ENCODE peak calls at places on chromosome 20, in five cellular contexts. D is AG04450, Z is left ventricle myocardium inferior, C is GM23338, L is nucleus accumbens. F is an unnamed sample.

GRCh38 chr20:52569201-52569600 is 377.6 kb upstream of the ZFP64 start:
- DNase-seq in D (no peak), Z (no peak), C (no peak), L (no peak), F (no peak)

GRCh38 chr20:45934587-45935415 is at the start of gene PCIF1:
- DNase-seq in D (peak), Z (peak), C (peak), L (peak), F (peak)

GRCh38 chr20:44309763-44310663 is 989 bp downstream of the FITM2 start:
- DNase-seq in D (peak), Z (peak), C (peak), L (no peak), F (no peak)

GRCh38 chr20:47784599-47785320 is 521 bp downstream of the SULF2 start:
- DNase-seq in D (no peak), Z (peak), C (peak), L (no peak), F (peak)

GRCh38 chr20:6381887-6382286 is 259.1 kb upstream of the FERMT1 start:
- DNase-seq in D (peak), Z (no peak), C (peak), L (no peak), F (no peak)

GRCh38 chr20:10603971-10604864 is 69.6 kb downstream of the JAG1 start:
- DNase-seq in D (peak), Z (peak), C (no peak), L (no peak), F (no peak)

GRCh38 chr20:7113577-7114466 is 346.3 kb downstream of the BMP2 start:
- DNase-seq in D (no peak), Z (peak), C (peak), L (no peak), F (peak)

GRCh38 chr20:7916648-7917047 is 23.6 kb downstream of the HAO1 start:
- DNase-seq in D (no peak), Z (no peak), C (no peak), L (no peak), F (no peak)

GRCh38 chr20:47677314-47678129 is 107.8 kb downstream of the SULF2 start:
- DNase-seq in D (no peak), Z (peak), C (peak), L (peak), F (peak)

GRCh38 chr20:3106185-3106584 is 21.7 kb upstream of the AVP start:
- DNase-seq in D (no peak), Z (no peak), C (no peak), L (no peak), F (no peak)

GRCh38 chr20:51460569-51461265 is 81.8 kb downstream of the NFATC2 start:
- DNase-seq in D (no peak), Z (no peak), C (no peak), L (no peak), F (no peak)

GRCh38 chr20:1328680-1329330 is at the start of gene SDCBP2:
- DNase-seq in D (no peak), Z (no peak), C (no peak), L (no peak), F (no peak)

GRCh38 chr20:62795023-62795761 is 1.1 kb upstream of the MRGBP start:
- DNase-seq in D (no peak), Z (no peak), C (peak), L (peak), F (peak)

GRCh38 chr20:58892126-58892931 is 39.8 kb downstream of the GNAS start:
- DNase-seq in D (no peak), Z (peak), C (peak), L (peak), F (peak)

GRCh38 chr20:34948030-34948429 is 7.6 kb downstream of the GSS start:
- DNase-seq in D (peak), Z (no peak), C (no peak), L (no peak), F (no peak)

GRCh38 chr20:31516651-31517050 is 2.4 kb downstream of the HM13 start:
- DNase-seq in D (no peak), Z (no peak), C (no peak), L (no peak), F (no peak)

GRCh38 chr20:43448748-43449535 is 8.8 kb upstream of the SRSF6 start:
- DNase-seq in D (no peak), Z (no peak), C (peak), L (peak), F (peak)